ENCODE peak calls at places on chromosomes 7 and 10, in six cellular contexts. A, O, K, X, G and F are unnamed samples.

GRCh38 chr10:30645340-30645827 is 15.8 kb upstream of the LYZL2 start:
- DNase-seq in A (peak), X (no peak), G (no peak), O (no peak), K (no peak), F (peak)

GRCh38 chr7:128161466-128162125 is 79.5 kb upstream of the LEP start:
- DNase-seq in K (no peak), X (no peak), O (no peak), A (no peak), G (no peak), F (no peak)

GRCh38 chr10:24114561-24114960 is 94.4 kb upstream of the KIAA1217 start:
- DNase-seq in X (no peak), O (no peak), K (no peak), A (no peak), G (no peak), F (no peak)

GRCh38 chr7:15602236-15602635 is 40.4 kb upstream of the AGMO start:
- DNase-seq in O (no peak), A (no peak), G (no peak), K (no peak), X (no peak), F (no peak)

GRCh38 chr7:105448181-105448580 is 59.5 kb upstream of the SRPK2 start:
- DNase-seq in O (no peak), X (no peak), K (no peak), A (no peak), G (no peak), F (no peak)

GRCh38 chr10:28797904-28798371 is 120.6 kb downstream of the BAMBI start:
- DNase-seq in O (no peak), A (no peak), X (no peak), G (no peak), K (no peak), F (no peak)

GRCh38 chr10:12181065-12181775 is 14.5 kb downstream of the NUDT5 start:
- DNase-seq in O (no peak), K (no peak), A (no peak), G (peak), X (no peak), F (no peak)

GRCh38 chr7:149456770-149457421 is 4.0 kb downstream of the ZNF777 start:
- DNase-seq in K (no peak), O (no peak), X (no peak), A (peak), G (peak), F (no peak)

GRCh38 chr10:114987995-114988394 is 50.0 kb downstream of the TRUB1 start:
- DNase-seq in O (no peak), X (no peak), G (no peak), K (no peak), A (peak), F (no peak)

GRCh38 chr10:6722616-6723004 is 142.5 kb upstream of the PRKCQ start:
- DNase-seq in G (no peak), X (no peak), A (peak), O (no peak), K (no peak), F (no peak)

GRCh38 chr10:58796242-58796641 is 283.6 kb downstream of the BICC1 start:
- DNase-seq in X (no peak), O (no peak), K (no peak), A (no peak), G (no peak), F (no peak)

GRCh38 chr7:17700138-17700537 is 240.2 kb downstream of the SNX13 start:
- DNase-seq in X (no peak), G (no peak), K (no peak), O (no peak), A (no peak), F (no peak)

GRCh38 chr7:17524746-17525145 is 226.3 kb downstream of the AHR start:
- DNase-seq in G (no peak), X (no peak), A (peak), K (no peak), O (no peak), F (no peak)

GRCh38 chr10:9712393-9712792 is 1305.3 kb upstream of the CELF2 start:
- DNase-seq in O (no peak), G (no peak), X (no peak), K (no peak), A (no peak), F (no peak)

GRCh38 chr7:8211725-8212096 is 50.3 kb downstream of the ICA1 start:
- DNase-seq in A (no peak), X (no peak), K (no peak), O (no peak), G (no peak), F (no peak)

GRCh38 chr7:1635401-1635800 is 34.7 kb upstream of the ELFN1 start:
- DNase-seq in O (no peak), K (no peak), X (no peak), A (no peak), G (no peak), F (no peak)

GRCh38 chr7:36312064-36312914 is 77.4 kb upstream of the ANLN start:
- DNase-seq in A (no peak), X (no peak), O (no peak), G (no peak), K (peak), F (no peak)

GRCh38 chr10:6128591-6129383 is 40.0 kb downstream of the RBM17 start:
- DNase-seq in O (peak), A (peak), X (no peak), G (no peak), K (no peak), F (no peak)

GRCh38 chr7:136018104-136018503 is 40.9 kb upstream of the MTPN start:
- DNase-seq in A (peak), X (no peak), K (no peak), O (no peak), G (no peak), F (no peak)

GRCh38 chr10:86162696-86163400 is 203.7 kb downstream of the GRID1 start:
- DNase-seq in K (no peak), G (no peak), O (no peak), A (no peak), X (no peak), F (peak)

GRCh38 chr10:59561397-59562121 is 148.1 kb downstream of the SLC16A9 start:
- DNase-seq in G (no peak), O (no peak), A (peak), X (no peak), K (no peak), F (no peak)

GRCh38 chr7:43906327-43907010 is at the start of gene URGCP:
- DNase-seq in X (peak), A (peak), G (peak), O (peak), K (peak), F (peak)
- TF ChIP-seq POLR2A in X (peak), A (peak), G (peak), O (no peak), K (no peak), F (no peak)

DNA sequence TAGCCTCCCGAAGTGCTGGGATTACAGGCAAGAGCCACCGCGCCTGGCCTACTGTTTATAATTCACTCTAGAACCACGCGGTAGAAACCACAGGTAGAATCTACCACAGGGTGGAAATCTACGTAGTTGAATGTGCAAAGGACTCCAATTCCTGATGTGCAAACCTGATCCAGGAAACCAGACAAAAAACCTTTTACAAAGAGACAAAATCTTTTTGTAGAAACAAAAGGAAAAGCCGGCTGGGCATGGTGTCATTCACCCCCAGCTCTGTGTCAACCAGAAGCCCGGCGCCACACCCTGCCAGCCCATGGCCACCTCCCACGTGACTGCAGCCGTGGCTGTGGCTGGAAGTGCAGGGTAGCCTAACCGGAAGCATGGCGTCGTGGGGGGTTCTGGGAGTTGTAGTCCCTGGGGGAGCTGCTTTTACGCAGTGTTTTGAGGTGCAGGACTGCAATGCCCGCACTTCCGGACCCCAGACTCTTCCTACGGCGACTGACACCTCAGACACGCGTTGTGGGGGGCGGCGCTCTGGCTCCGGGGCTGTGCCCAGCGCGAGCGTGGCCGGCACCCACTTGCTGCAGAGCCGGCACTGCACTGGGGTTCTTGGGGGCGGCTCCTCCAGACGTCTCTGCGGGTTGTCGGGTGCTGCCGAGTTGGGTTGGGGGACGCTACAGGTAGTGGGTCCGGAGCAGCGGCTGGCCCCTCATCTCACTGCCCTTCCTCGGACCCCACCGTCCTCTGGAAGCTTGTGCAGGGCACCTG is 41.5 kb upstream of the RNF216 start:
- DNase-seq in G (peak), O (peak), K (peak), A (peak), X (peak), F (peak)
- TF ChIP-seq POLR2A in G (peak), O (no peak), K (peak), A (no peak), X (peak), F (no peak)

GRCh38 chr7:123120286-123120685 is 79.5 kb downstream of the SLC13A1 start:
- DNase-seq in G (no peak), A (no peak), K (no peak), X (no peak), O (no peak), F (no peak)

GRCh38 chr7:123115331-123115730 is 84.4 kb downstream of the SLC13A1 start:
- DNase-seq in A (no peak), K (no peak), G (no peak), O (no peak), X (no peak), F (no peak)

GRCh38 chr7:123112833-123113232 is 86.9 kb downstream of the SLC13A1 start:
- DNase-seq in A (no peak), X (no peak), O (no peak), K (no peak), G (no peak), F (no peak)

GRCh38 chr7:123114288-123114687 is 85.5 kb downstream of the SLC13A1 start:
- DNase-seq in G (no peak), A (no peak), O (no peak), X (no peak), K (no peak), F (no peak)
- TF ChIP-seq POLR2A in G (no peak), A (no peak), O (no peak), X (no peak), K (no peak), F (no peak)

DNA sequence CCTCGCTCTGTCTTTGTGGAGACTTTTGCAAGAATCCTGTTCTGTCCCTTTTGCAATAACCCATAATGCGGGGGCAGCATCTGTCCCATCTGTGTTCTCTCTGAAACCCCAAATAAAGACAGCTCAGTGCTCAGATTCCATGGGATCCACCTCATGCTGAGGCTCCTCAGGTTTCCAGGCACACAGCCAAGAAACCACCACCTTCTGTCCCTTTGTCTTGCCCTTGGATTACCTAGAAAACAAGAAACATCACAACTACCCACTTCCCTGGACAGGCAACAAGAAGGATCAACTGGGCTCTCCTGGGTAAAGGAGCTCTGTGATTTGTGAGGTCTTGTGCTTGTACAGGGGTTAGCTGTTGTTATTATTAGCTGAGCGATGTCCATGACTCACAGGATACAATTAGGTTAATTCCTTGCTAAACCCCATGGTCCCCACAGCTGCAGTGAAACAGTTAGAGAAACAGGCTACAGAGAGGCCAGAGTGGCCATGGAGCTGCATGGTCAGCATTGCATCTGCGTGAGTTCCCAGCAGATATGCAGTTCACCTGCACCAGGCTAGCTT is 50.2 kb downstream of the CXCL12 start:
- DNase-seq in K (no peak), O (no peak), X (no peak), A (peak), G (peak), F (no peak)
- TF ChIP-seq POLR2A in K (no peak), O (no peak), X (no peak), A (no peak), G (no peak), F (no peak)

DNA sequence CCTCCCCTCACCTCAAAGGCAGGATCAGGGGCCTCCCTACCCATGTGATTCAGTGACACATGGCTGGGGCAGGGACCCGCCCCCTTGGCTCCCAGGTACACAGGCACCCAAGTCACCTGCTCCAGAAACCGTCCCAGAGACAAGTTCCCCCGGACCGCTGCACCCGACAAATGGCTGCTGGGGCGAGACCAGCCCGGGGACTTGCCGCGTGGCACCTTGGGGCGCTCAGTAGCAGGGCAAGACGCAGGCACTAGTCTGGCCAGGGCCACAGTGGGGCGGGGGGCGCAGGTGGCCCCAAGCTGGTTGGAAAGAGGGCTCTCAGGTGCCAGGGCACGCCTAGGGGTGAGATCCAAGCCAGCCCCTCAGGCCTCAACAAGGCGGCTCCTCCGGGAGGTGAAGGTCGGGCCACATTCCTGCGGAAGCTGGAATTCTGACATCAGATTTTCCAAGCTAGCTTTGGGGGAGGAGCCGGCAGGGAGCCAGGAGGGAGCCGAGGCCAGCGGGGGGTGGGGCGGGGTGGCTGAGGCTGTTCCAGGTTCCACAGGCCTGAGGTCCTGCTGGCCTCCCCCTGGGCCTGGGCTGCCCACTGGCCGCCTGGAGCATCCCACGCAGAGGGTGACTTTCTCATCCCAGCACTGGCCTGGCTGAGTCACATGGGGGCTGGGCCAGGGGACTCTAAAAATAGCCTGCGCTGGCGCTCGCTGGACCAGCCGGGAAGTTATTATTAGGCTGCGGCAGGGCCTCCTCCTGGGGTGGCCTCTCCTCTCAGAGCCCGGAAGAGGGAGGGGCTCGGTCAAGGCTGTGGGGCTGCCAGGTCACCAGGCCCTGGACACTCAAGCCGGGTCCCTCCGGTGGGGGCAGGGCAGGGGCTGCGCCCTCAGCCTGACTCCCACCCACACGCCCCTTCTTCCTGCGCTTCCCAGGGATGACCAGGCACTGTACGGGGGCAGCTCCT is 20.5 kb upstream of the INPP5A start:
- DNase-seq in X (peak), K (peak), O (peak), G (peak), A (peak), F (peak)
- TF ChIP-seq POLR2A in X (no peak), K (peak), O (peak), G (no peak), A (no peak), F (no peak)

DNA sequence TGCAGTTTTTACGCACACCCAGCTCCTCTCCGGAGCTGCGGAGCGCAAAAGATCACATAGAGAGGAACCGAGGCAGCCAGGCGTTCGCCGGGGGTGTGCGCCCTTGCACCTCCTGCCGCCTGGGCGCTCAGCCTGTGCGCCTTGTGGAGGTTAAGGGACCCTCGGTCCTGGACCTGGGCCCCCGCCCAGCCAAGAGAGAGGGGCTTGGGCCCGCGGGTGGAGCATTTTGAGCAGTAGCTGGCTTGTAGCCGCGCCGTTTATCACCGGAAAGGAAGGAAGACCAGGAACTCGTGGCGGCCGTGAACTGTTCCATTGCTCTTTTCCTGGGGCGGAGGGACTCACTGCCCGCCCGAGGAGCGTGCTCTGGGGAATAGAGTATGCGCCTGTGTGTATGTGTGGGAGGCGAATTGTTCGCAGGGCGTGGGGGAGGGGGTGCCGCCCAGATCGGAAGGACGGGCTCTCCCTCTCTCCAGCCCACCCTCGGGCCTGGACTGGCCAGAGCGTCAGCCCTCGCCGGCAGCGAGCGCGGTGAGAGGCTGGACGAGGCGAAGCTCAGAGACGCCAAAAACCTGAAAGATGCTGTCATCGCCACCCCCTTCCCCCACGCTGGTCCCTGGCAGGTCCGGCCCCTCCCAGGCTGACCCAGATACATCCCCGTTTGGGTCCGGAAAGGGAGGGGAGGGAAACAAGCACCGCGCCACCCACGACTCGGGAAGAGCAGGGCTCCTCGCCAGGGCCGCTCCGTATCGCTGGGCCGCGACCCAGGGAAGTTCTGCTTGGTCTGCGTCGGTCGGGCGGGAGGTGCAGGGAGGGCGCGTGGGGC is 1.2 kb upstream of the WNT2 start:
- DNase-seq in O (no peak), K (no peak), G (no peak), X (no peak), A (peak), F (peak)
- TF ChIP-seq POLR2A in O (no peak), K (no peak), G (no peak), X (no peak), A (no peak), F (no peak)